ENCODE peak calls at places on chromosomes 16 and 17, in ten cellular contexts. Q, L, J, W, E, Z, P, I, A and D are unnamed samples.

GRCh38 chr17:60720763-60721531 is 43.3 kb downstream of the BCAS3 start:
- DNase-seq in Z (peak), J (peak), W (no peak), P (peak), Q (peak), I (peak), E (peak), A (no peak), L (no peak), D (peak)

GRCh38 chr16:29926675-29927522 is 873 bp upstream of the KCTD13 start:
- DNase-seq in P (peak), A (no peak), Z (peak), I (peak), Q (peak), J (no peak), W (no peak), E (peak), L (no peak), D (no peak)

GRCh38 chr17:44307387-44308186 is 814 bp upstream of the RUNDC3A start:
- DNase-seq in P (no peak), I (no peak), Q (peak), E (peak), A (no peak), Z (peak), W (no peak), L (no peak), J (peak), D (peak)

GRCh38 chr17:51056813-51057510 is 63.7 kb downstream of the SPAG9 start:
- DNase-seq in I (peak), E (peak), W (no peak), Q (no peak), L (no peak), Z (peak), J (peak), A (no peak), P (no peak), D (peak)

GRCh38 chr16:25184771-25185170 is 32.0 kb upstream of the AQP8 start:
- DNase-seq in Q (no peak), I (no peak), L (no peak), P (no peak), Z (no peak), J (no peak), W (no peak), A (no peak), E (no peak), D (no peak)

GRCh38 chr17:34579017-34579946 is at the start of gene TMEM132E:
- DNase-seq in A (peak), Q (peak), P (peak), L (no peak), I (no peak), W (peak), E (no peak), J (peak), Z (no peak), D (peak)

GRCh38 chr17:38426441-38426840 is 1.8 kb upstream of the ARHGAP23 start:
- DNase-seq in A (no peak), I (no peak), Q (no peak), J (no peak), L (no peak), Z (no peak), W (no peak), P (no peak), E (no peak), D (no peak)

GRCh38 chr16:80752563-80752962 is 51.8 kb downstream of the CDYL2 start:
- DNase-seq in A (no peak), I (no peak), E (no peak), W (no peak), P (no peak), L (no peak), J (no peak), Z (no peak), Q (no peak), D (no peak)

GRCh38 chr16:78005881-78006280 is 16.5 kb upstream of the CLEC3A start:
- DNase-seq in A (no peak), J (no peak), E (peak), Q (no peak), L (no peak), Z (no peak), P (no peak), W (no peak), I (no peak), D (peak)

GRCh38 chr16:9095171-9095570 is 3.7 kb downstream of the HAPSTR1 start:
- DNase-seq in Z (no peak), L (no peak), J (no peak), P (no peak), E (no peak), W (no peak), A (no peak), Q (no peak), I (no peak), D (no peak)
- TF ChIP-seq CTCF in Z (no peak), L (no peak), J (no peak), P (no peak), E (no peak), W (no peak), A (no peak), Q (no peak), I (no peak), D (no peak)

GRCh38 chr16:48958681-48959080 is 323.0 kb downstream of the CBLN1 start:
- DNase-seq in A (no peak), I (no peak), Q (no peak), Z (no peak), J (no peak), W (no peak), L (no peak), E (no peak), P (no peak), D (no peak)

GRCh38 chr16:48955791-48956190 is 325.8 kb downstream of the CBLN1 start:
- DNase-seq in A (no peak), Z (no peak), Q (no peak), W (no peak), L (no peak), I (no peak), E (no peak), P (no peak), J (no peak), D (no peak)

GRCh38 chr16:48959747-48960146 is 321.9 kb downstream of the CBLN1 start:
- DNase-seq in A (no peak), E (no peak), I (no peak), W (no peak), Z (no peak), Q (no peak), L (no peak), P (no peak), J (no peak), D (no peak)

GRCh38 chr16:48959204-48959603 is 322.4 kb downstream of the CBLN1 start:
- DNase-seq in A (no peak), Z (peak), W (no peak), L (no peak), Q (no peak), P (no peak), I (no peak), E (no peak), J (no peak), D (no peak)

DNA sequence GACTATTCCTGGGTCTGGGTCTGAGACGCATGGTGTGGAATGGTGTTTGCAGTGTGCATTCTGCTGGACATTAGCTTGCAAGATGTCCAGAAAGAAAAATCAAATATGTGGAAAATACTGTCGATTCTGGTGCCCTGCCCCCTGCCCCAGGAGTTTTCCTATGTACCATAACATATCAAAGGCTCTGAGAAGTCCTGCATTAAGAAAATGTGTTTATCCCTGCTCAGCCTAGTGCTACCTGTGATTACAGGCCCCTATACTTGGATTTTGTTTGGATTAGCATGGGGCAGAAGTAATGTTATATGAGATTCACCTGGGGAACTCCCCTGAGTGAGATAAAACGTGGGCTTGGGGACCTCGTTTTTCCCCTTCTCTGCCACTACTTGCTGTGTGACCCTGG is 325.0 kb downstream of the CBLN1 start:
- DNase-seq in L (no peak), J (no peak), P (no peak), Z (no peak), E (no peak), W (no peak), I (no peak), Q (no peak), A (no peak), D (no peak)
- TF ChIP-seq CTCF in L (no peak), J (no peak), P (no peak), Z (no peak), E (no peak), W (no peak), I (no peak), Q (no peak), A (no peak), D (no peak)

DNA sequence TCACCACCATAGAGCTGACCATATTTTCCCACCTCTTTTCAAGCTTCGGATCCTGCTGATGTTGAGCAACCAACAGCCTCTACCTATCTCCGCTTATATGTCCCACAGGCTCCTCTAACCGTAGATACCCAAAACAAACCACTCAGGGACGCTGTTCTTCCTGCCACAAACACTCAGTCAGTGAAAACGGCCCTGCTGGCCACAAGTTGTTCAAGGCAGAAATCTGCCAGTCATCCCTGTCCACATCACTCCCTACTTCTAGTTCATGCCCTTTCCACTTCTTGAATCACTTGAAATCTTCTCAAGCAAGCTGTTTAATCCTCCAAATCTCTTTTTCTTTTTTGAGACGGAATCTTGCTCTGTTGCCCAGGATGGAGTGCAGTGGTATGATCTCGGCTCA is 7.9 kb downstream of the RABEP2 start:
- DNase-seq in W (no peak), Z (no peak), P (no peak), A (no peak), J (no peak), I (no peak), Q (no peak), L (no peak), E (no peak), D (no peak)
- TF ChIP-seq CTCF in W (no peak), Z (no peak), P (no peak), A (no peak), J (no peak), I (no peak), Q (no peak), L (no peak), E (no peak), D (no peak)

GRCh38 chr17:80859004-80859941 is 132.4 kb upstream of the CHMP6 start:
- DNase-seq in J (peak), W (peak), P (peak), L (no peak), E (no peak), Z (peak), Q (peak), A (peak), I (peak), D (no peak)
- TF ChIP-seq CTCF in J (peak), W (no peak), P (peak), L (no peak), E (peak), Z (no peak), Q (no peak), A (peak), I (no peak), D (no peak)